ENCODE peak calls at places on chromosomes 13 and 19, in five cellular contexts. U, V, N, R and J are unnamed samples.
A peak's percentile ranks its signal among the peaks of the same experiment; 100 is the strongest.

GRCh38 chr19:6744381-6745288 is 5.2 kb downstream of the TRIP10 start:
- DNase-seq in U (no peak), V (peak; percentile 50), N (no peak), R (no peak), J (no peak)

GRCh38 chr13:19861762-19862161 is 1.7 kb downstream of the ZMYM5 start:
- DNase-seq in U (no peak), V (no peak), N (no peak), R (no peak), J (no peak)

GRCh38 chr19:8342684-8343482 is at the start of gene KANK3:
- DNase-seq in U (peak; percentile 93), V (peak; percentile 98), N (peak; percentile 55), R (peak; percentile 90), J (peak; percentile 95)

GRCh38 chr13:49322702-49323101 is 75.0 kb downstream of the CDADC1 start:
- DNase-seq in U (no peak), V (no peak), N (no peak), R (no peak), J (no peak)

GRCh38 chr13:99811067-99811715 is 160.4 kb downstream of the ZIC5 start:
- DNase-seq in U (no peak), V (no peak), N (no peak), R (no peak), J (no peak)

GRCh38 chr19:17108453-17108784 is 32.8 kb downstream of the MYO9B start:
- DNase-seq in U (no peak), V (no peak), N (no peak), R (no peak), J (no peak)

GRCh38 chr13:111051656-111052232 is 63.4 kb upstream of the ARHGEF7 start:
- DNase-seq in U (no peak), V (no peak), N (no peak), R (no peak), J (peak; percentile 23)

GRCh38 chr13:68927387-68928026 is 1180.1 kb upstream of the ATXN8OS start:
- DNase-seq in U (peak; percentile 32), V (peak; percentile 58), N (no peak), R (peak; percentile 12), J (no peak)

GRCh38 chr19:50418186-50419021 is at the start of gene SPIB:
- DNase-seq in U (no peak), V (no peak), N (no peak), R (no peak), J (no peak)

GRCh38 chr19:8487137-8487851 is 15.1 kb downstream of the PRAM1 start:
- DNase-seq in U (no peak), V (no peak), N (no peak), R (no peak), J (no peak)

GRCh38 chr13:45409993-45410392 is 8.2 kb downstream of the SLC25A30 start:
- DNase-seq in U (no peak), V (no peak), N (no peak), R (no peak), J (no peak)

GRCh38 chr19:53772943-53773342 is 51.2 kb downstream of the NLRP12 start:
- DNase-seq in U (peak; percentile 42), V (peak; percentile 41), N (no peak), R (peak; percentile 67), J (no peak)

GRCh38 chr13:98246538-98247172 is 69.6 kb upstream of the RNF113B start:
- DNase-seq in U (no peak), V (no peak), N (no peak), R (peak; percentile 96), J (no peak)
- TF ChIP-seq SUZ12 in U (no peak), V (no peak), N (no peak), R (no peak), J (no peak)

DNA sequence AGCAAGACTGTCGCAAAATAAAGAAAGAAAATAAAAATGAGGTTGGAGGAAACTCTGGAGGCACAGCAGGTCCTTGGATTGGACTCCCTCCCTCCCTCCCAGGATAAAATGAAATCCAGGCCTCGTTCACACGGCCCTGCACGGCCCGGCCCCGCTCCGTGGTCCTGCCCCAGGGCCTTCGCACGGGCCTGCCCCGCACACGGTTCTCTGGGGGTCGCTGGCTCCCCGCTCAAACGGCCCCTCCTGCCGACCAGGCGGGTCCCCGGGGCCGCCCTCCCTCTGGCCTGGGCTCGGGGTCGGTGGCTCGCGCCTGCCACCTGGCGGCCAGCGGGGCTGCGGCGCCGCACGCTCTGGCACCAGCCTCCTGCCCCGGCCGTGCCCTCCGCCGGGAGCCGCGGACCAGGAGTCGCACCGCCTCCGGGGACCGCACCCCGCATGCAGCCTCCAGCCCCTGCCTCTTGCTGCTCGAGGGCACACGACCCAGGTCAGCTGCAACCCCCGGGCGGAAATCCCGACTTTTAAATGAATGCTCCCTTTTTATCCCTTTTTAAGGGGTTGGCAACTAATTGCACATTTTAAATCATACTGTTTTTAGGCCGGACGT is 1.5 kb upstream of the WDR18 start:
- DNase-seq in U (peak; percentile 60), V (peak; percentile 92), N (no peak), R (peak; percentile 49), J (peak; percentile 50)
- TF ChIP-seq SUZ12 in U (no peak), V (no peak), N (no peak), R (no peak), J (no peak)

GRCh38 chr19:11247934-11248333 is 8.5 kb downstream of the ANGPTL8 start:
- DNase-seq in U (no peak), V (no peak), N (no peak), R (no peak), J (no peak)
- TF ChIP-seq SUZ12 in U (no peak), V (no peak), N (no peak), R (no peak), J (no peak)

GRCh38 chr19:48110350-48110966 is at the start of gene PLA2G4C:
- DNase-seq in U (peak; percentile 77), V (peak; percentile 93), N (peak; percentile 48), R (peak; percentile 72), J (peak; percentile 83)

GRCh38 chr19:48117515-48118330 is 7.1 kb upstream of the PLA2G4C start:
- DNase-seq in U (no peak), V (no peak), N (no peak), R (no peak), J (no peak)

GRCh38 chr19:48108997-48109782 is 1.4 kb downstream of the PLA2G4C start:
- DNase-seq in U (no peak), V (no peak), N (no peak), R (no peak), J (no peak)

GRCh38 chr19:48111280-48111679 is 663 bp upstream of the PLA2G4C start:
- DNase-seq in U (no peak), V (no peak), N (no peak), R (no peak), J (no peak)

DNA sequence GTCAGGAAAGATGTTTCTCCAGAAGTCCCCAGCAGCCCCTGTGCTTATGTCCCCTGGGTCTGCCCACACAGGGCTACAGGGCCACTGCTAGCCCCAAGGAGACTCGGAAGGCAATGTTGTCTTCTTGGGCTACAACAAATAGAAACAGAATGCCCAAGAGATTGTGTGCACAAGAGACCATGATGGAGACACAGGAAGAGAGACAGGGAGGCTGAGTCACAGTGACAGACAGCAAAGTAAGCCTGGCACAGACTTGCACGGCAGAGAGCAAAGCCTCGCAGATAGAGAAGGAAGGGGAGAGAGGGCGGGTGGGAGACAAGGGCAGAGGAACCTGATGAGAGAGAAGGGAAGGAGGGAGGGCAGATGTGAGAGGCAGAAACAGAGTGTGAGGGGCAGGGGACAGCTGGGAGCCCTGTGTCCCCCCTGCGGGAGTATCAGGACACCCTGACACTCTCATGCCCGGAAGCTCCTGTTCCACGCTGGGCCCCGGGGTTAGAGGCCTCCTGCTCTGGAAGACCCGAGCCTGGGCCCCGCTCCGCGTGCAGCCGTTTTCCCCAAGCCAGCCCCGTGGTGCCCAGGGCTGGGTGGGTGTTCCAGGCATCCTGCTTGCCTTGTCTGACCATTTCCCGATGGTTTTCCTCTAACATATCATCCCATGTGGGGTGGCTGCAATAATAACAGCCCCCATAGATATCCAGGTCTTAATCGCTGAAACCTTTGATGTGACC is 2.7 kb upstream of the PLA2G4C start:
- DNase-seq in U (no peak), V (no peak), N (no peak), R (no peak), J (no peak)
- TF ChIP-seq SUZ12 in U (no peak), V (no peak), N (no peak), R (no peak), J (no peak)

GRCh38 chr13:73519720-73520119 is 460.9 kb downstream of the KLF5 start:
- DNase-seq in U (no peak), V (no peak), N (no peak), R (no peak), J (no peak)
- TF ChIP-seq SUZ12 in U (no peak), V (no peak), N (no peak), R (no peak), J (no peak)

DNA sequence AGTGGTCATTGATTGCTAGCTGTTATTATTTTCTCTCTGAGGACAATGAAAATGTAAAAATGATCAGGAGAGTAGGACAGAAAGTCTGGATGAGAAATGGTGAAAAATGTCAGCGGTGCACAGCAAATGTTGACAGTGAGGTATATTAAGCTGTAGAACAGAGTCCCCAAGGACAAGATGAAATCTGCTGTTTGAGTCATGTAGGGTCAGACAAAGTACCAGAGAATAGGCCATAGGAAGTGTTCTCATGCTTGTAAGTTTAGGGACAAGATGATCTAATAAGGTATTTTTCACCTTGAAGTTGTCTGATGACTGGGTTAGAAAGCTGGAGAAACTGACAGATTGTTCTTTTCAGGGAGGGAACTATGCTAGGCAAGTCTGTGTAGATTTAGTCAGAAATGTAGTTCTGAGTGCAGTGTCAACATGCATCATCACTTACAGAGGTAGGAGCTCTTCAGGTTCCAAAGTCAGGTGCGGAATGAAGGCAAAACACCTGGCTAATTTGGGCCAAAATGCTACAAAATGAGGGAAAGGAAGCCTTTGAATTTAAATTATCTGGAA is 369.3 kb downstream of the DLEU7 start:
- DNase-seq in U (no peak), V (no peak), N (no peak), R (no peak), J (no peak)
- TF ChIP-seq SUZ12 in U (no peak), V (no peak), N (no peak), R (no peak), J (no peak)

GRCh38 chr19:57672466-57672865 is 3.7 kb downstream of the ZSCAN4 start:
- DNase-seq in U (no peak), V (no peak), N (no peak), R (no peak), J (no peak)
- TF ChIP-seq SUZ12 in U (no peak), V (no peak), N (no peak), R (no peak), J (no peak)